ENCODE peak calls at places on chromosomes 2 and 18, in four cellular contexts. H, I, Z and T are unnamed samples.

GRCh38 chr2:56084117-56084936 is 99.5 kb upstream of the CCDC85A start:
- DNase-seq in I (no peak), H (peak), Z (no peak), T (no peak)

GRCh38 chr2:78676921-78677696 is 348.4 kb upstream of the REG3G start:
- DNase-seq in H (no peak), I (no peak), Z (no peak), T (no peak)

GRCh38 chr2:15253817-15254216 is 307.3 kb downstream of the NBAS start:
- DNase-seq in I (no peak), H (no peak), Z (no peak), T (no peak)

GRCh38 chr2:236338495-236339184 is 74.4 kb upstream of the ASB18 start:
- DNase-seq in I (no peak), Z (peak), H (no peak), T (no peak)

GRCh38 chr18:77647472-77647871 is 397.8 kb downstream of the GALR1 start:
- DNase-seq in Z (no peak), H (no peak), I (no peak), T (no peak)

GRCh38 chr2:204205082-204205481 is 268.5 kb downstream of the ICOS start:
- DNase-seq in I (no peak), H (no peak), Z (no peak), T (no peak)

GRCh38 chr2:56718413-56718812 is 534.6 kb downstream of the CCDC85A start:
- DNase-seq in Z (no peak), I (no peak), H (no peak), T (no peak)

GRCh38 chr2:236236559-236237450 is 27.4 kb downstream of the ASB18 start:
- DNase-seq in H (no peak), Z (no peak), I (no peak), T (no peak)

GRCh38 chr2:120910956-120911951 is 175.6 kb downstream of the GLI2 start:
- DNase-seq in I (no peak), H (no peak), Z (no peak), T (no peak)

GRCh38 chr18:69839497-69839896 is 108.2 kb downstream of the CD226 start:
- DNase-seq in Z (no peak), I (no peak), H (no peak), T (no peak)

GRCh38 chr2:173353556-173353955 is 1.1 kb upstream of the CDCA7 start:
- DNase-seq in I (no peak), H (no peak), Z (no peak), T (no peak)

GRCh38 chr18:14974088-14974487 is 226.1 kb downstream of the ANKRD30B start:
- DNase-seq in H (no peak), Z (no peak), I (no peak), T (no peak)

GRCh38 chr18:37270046-37270665 is 295.4 kb downstream of the CELF4 start:
- DNase-seq in I (no peak), Z (no peak), H (peak), T (no peak)

GRCh38 chr2:144256996-144257707 is 262.8 kb downstream of the ZEB2 start:
- DNase-seq in Z (no peak), I (no peak), H (no peak), T (no peak)

GRCh38 chr2:84676295-84676694 is 160.0 kb downstream of the DNAH6 start:
- DNase-seq in H (peak), I (no peak), Z (no peak), T (no peak)

GRCh38 chr2:85413592-85414421 is 3.6 kb upstream of the CAPG start:
- DNase-seq in I (no peak), H (no peak), Z (no peak), T (no peak)

GRCh38 chr2:105925390-105925789 is 180.7 kb downstream of the NCK2 start:
- DNase-seq in H (no peak), I (no peak), Z (no peak), T (no peak)

GRCh38 chr18:55500316-55501086 is 87.5 kb downstream of the TCF4 start:
- DNase-seq in H (peak), Z (no peak), I (no peak), T (no peak)

GRCh38 chr2:110125292-110125691 is 9.7 kb upstream of the MALL start:
- DNase-seq in Z (no peak), H (no peak), I (no peak), T (no peak)

GRCh38 chr2:15784886-15785801 is 155.2 kb upstream of the MYCN start:
- DNase-seq in Z (no peak), I (no peak), H (no peak), T (no peak)

GRCh38 chr2:1742300-1742679 is 2.0 kb downstream of the PXDN start:
- DNase-seq in H (no peak), Z (no peak), I (no peak), T (no peak)

GRCh38 chr2:190084704-190085103 is 22.2 kb upstream of the MSTN start:
- DNase-seq in H (no peak), I (no peak), Z (no peak), T (no peak)

GRCh38 chr2:120737802-120738516 is 2.3 kb downstream of the GLI2 start:
- DNase-seq in I (peak), Z (no peak), H (no peak), T (no peak)

GRCh38 chr2:136116813-136117390 is 1.0 kb downstream of the CXCR4 start:
- DNase-seq in H (no peak), Z (no peak), I (peak), T (no peak)

GRCh38 chr2:54962935-54963334 is 87.3 kb downstream of the RTN4 start:
- DNase-seq in I (no peak), Z (no peak), H (no peak), T (no peak)

GRCh38 chr2:137607722-137608121 is 356.6 kb upstream of the HNMT start:
- DNase-seq in Z (no peak), H (no peak), I (no peak), T (no peak)

GRCh38 chr18:58828399-58829121 is 36.1 kb upstream of the ZNF532 start:
- DNase-seq in H (no peak), I (no peak), Z (no peak), T (no peak)

GRCh38 chr2:48529189-48529588 is 765 bp upstream of the STON1 start:
- DNase-seq in Z (no peak), H (no peak), I (no peak), T (no peak)

GRCh38 chr2:122433123-122433754 is 677.8 kb downstream of the TSN start:
- DNase-seq in I (no peak), H (no peak), Z (no peak), T (no peak)

GRCh38 chr2:240586198-240586918 is at the start of gene CAPN10:
- DNase-seq in I (peak), Z (peak), H (peak), T (peak)

GRCh38 chr2:131156452-131157149 is 51.5 kb downstream of the PLEKHB2 start:
- DNase-seq in I (no peak), H (no peak), Z (no peak), T (no peak)

GRCh38 chr18:36622610-36623009 is 206.2 kb downstream of the TPGS2 start:
- DNase-seq in I (no peak), Z (no peak), H (no peak), T (no peak)

GRCh38 chr2:172260379-172260778 is 157.7 kb upstream of the DLX2 start:
- DNase-seq in H (no peak), I (no peak), Z (no peak), T (no peak)

GRCh38 chr2:27407798-27408491 is 1.4 kb downstream of the PPM1G start:
- DNase-seq in I (peak), Z (no peak), H (no peak), T (peak)

GRCh38 chr2:30666307-30666874 is 140.9 kb downstream of the CAPN13 start:
- DNase-seq in I (peak), H (peak), Z (no peak), T (no peak)